ENCODE peak calls at places on chromosomes 16 and 17, in ten cellular contexts. One of them, this sample, is unnamed.

GRCh38 chr17:76643553-76644148 is at the start of gene ST6GALNAC1:
- DNase-seq in BJ: no peak
- DNase-seq in fibroblast of the aortic adventitia: no peak
- DNase-seq in psoas muscle: no peak
- DNase-seq in omental fat pad: no peak
- DNase-seq in astrocyte of the spinal cord: no peak
- DNase-seq in RWPE1: no peak
- DNase-seq in PC-9: peak
- DNase-seq in GM13977: no peak
- DNase-seq in dorsolateral prefrontal cortex: no peak
- DNase-seq in this sample: no peak

GRCh38 chr17:57943645-57944044 is 11.6 kb downstream of the CUEDC1 start:
- DNase-seq in BJ: no peak
- DNase-seq in fibroblast of the aortic adventitia: no peak
- DNase-seq in psoas muscle: no peak
- DNase-seq in omental fat pad: no peak
- DNase-seq in astrocyte of the spinal cord: no peak
- DNase-seq in RWPE1: no peak
- DNase-seq in PC-9: no peak
- DNase-seq in GM13977: no peak
- DNase-seq in dorsolateral prefrontal cortex: no peak
- DNase-seq in this sample: no peak

GRCh38 chr17:41793749-41794602 is 7.5 kb upstream of the JUP start:
- DNase-seq in BJ: no peak
- DNase-seq in fibroblast of the aortic adventitia: no peak
- DNase-seq in psoas muscle: no peak
- DNase-seq in omental fat pad: no peak
- DNase-seq in astrocyte of the spinal cord: no peak
- DNase-seq in RWPE1: no peak
- DNase-seq in PC-9: no peak
- DNase-seq in GM13977: no peak
- DNase-seq in dorsolateral prefrontal cortex: no peak
- DNase-seq in this sample: no peak

GRCh38 chr16:73125860-73126259 is 77.9 kb upstream of the ZFHX3 start:
- DNase-seq in BJ: peak
- DNase-seq in fibroblast of the aortic adventitia: peak
- DNase-seq in psoas muscle: no peak
- DNase-seq in omental fat pad: no peak
- DNase-seq in astrocyte of the spinal cord: peak
- DNase-seq in RWPE1: peak
- DNase-seq in PC-9: no peak
- DNase-seq in GM13977: no peak
- DNase-seq in dorsolateral prefrontal cortex: no peak
- DNase-seq in this sample: peak

GRCh38 chr17:59829217-59830006 is 63.3 kb downstream of the TUBD1 start:
- DNase-seq in BJ: peak
- DNase-seq in fibroblast of the aortic adventitia: peak
- DNase-seq in psoas muscle: no peak
- DNase-seq in omental fat pad: no peak
- DNase-seq in astrocyte of the spinal cord: peak
- DNase-seq in RWPE1: peak
- DNase-seq in PC-9: peak
- DNase-seq in GM13977: peak
- DNase-seq in dorsolateral prefrontal cortex: no peak
- DNase-seq in this sample: peak

GRCh38 chr16:11160676-11161115 is 95.3 kb downstream of the SOCS1 start:
- DNase-seq in BJ: no peak
- DNase-seq in fibroblast of the aortic adventitia: no peak
- DNase-seq in psoas muscle: no peak
- DNase-seq in omental fat pad: no peak
- DNase-seq in astrocyte of the spinal cord: no peak
- DNase-seq in RWPE1: no peak
- DNase-seq in PC-9: no peak
- DNase-seq in GM13977: no peak
- DNase-seq in dorsolateral prefrontal cortex: no peak
- DNase-seq in this sample: no peak

GRCh38 chr16:66911112-66911511 is 7.6 kb downstream of the CDH16 start:
- DNase-seq in BJ: no peak
- DNase-seq in fibroblast of the aortic adventitia: no peak
- DNase-seq in psoas muscle: no peak
- DNase-seq in omental fat pad: no peak
- DNase-seq in astrocyte of the spinal cord: no peak
- DNase-seq in RWPE1: peak
- DNase-seq in PC-9: peak
- DNase-seq in GM13977: no peak
- DNase-seq in dorsolateral prefrontal cortex: no peak
- DNase-seq in this sample: no peak

GRCh38 chr17:77286641-77287431 is 146.1 kb downstream of the SEC14L1 start:
- DNase-seq in BJ: no peak
- DNase-seq in fibroblast of the aortic adventitia: no peak
- DNase-seq in psoas muscle: peak
- DNase-seq in omental fat pad: no peak
- DNase-seq in astrocyte of the spinal cord: peak
- DNase-seq in RWPE1: peak
- DNase-seq in PC-9: peak
- DNase-seq in GM13977: no peak
- DNase-seq in dorsolateral prefrontal cortex: no peak
- DNase-seq in this sample: peak

GRCh38 chr17:62671553-62671952 is 44.1 kb downstream of the MRC2 start:
- DNase-seq in BJ: no peak
- DNase-seq in fibroblast of the aortic adventitia: peak
- DNase-seq in psoas muscle: no peak
- DNase-seq in omental fat pad: no peak
- DNase-seq in astrocyte of the spinal cord: no peak
- DNase-seq in RWPE1: peak
- DNase-seq in PC-9: peak
- DNase-seq in GM13977: no peak
- DNase-seq in dorsolateral prefrontal cortex: no peak
- DNase-seq in this sample: no peak

GRCh38 chr16:67723940-67724339 is 4.8 kb upstream of the GFOD2 start:
- DNase-seq in BJ: no peak
- DNase-seq in fibroblast of the aortic adventitia: no peak
- DNase-seq in psoas muscle: no peak
- DNase-seq in omental fat pad: no peak
- DNase-seq in astrocyte of the spinal cord: no peak
- DNase-seq in RWPE1: no peak
- DNase-seq in PC-9: no peak
- DNase-seq in GM13977: no peak
- DNase-seq in dorsolateral prefrontal cortex: no peak
- DNase-seq in this sample: no peak

DNA sequence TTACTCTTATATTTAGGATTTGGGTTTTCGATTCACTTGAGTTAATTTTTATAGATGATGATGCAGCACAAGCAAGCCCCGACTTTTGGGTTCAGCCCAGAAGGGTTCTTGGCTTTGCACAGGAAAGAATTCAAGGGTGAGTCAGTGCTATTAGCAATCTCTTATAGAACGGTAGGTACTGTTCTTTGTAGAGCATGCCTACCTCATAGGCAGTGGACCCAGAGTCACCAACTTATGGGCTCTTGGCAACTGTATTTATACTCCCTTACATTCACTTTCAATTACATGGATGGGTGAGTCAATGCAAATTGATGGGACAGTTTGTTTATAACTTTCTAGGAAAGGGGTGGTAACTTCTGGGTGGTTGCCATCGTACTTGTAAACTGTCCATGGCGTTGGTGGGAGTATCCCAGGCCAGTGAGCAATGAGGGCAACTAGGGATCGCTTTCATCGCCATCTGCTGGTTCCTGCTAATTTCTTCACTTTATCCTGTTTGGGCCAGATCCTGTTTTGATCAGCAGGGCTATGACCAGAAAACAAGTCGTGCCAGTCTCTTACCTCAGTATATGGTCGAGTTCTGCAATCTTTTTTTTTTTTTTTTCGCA is 362.6 kb downstream of the CNTNAP4 start:
- DNase-seq in BJ: no peak
- DNase-seq in fibroblast of the aortic adventitia: peak
- DNase-seq in psoas muscle: no peak
- DNase-seq in omental fat pad: no peak
- DNase-seq in astrocyte of the spinal cord: peak
- DNase-seq in RWPE1: peak
- DNase-seq in PC-9: no peak
- DNase-seq in GM13977: no peak
- DNase-seq in dorsolateral prefrontal cortex: no peak
- DNase-seq in this sample: no peak
- TF ChIP-seq CTCF in BJ: no peak
- TF ChIP-seq CTCF in fibroblast of the aortic adventitia: peak
- TF ChIP-seq CTCF in psoas muscle: no peak
- TF ChIP-seq CTCF in omental fat pad: no peak
- TF ChIP-seq CTCF in astrocyte of the spinal cord: peak
- TF ChIP-seq CTCF in RWPE1: no peak
- TF ChIP-seq CTCF in PC-9: peak
- TF ChIP-seq CTCF in GM13977: peak
- TF ChIP-seq CTCF in dorsolateral prefrontal cortex: no peak
- TF ChIP-seq CTCF in this sample: peak

DNA sequence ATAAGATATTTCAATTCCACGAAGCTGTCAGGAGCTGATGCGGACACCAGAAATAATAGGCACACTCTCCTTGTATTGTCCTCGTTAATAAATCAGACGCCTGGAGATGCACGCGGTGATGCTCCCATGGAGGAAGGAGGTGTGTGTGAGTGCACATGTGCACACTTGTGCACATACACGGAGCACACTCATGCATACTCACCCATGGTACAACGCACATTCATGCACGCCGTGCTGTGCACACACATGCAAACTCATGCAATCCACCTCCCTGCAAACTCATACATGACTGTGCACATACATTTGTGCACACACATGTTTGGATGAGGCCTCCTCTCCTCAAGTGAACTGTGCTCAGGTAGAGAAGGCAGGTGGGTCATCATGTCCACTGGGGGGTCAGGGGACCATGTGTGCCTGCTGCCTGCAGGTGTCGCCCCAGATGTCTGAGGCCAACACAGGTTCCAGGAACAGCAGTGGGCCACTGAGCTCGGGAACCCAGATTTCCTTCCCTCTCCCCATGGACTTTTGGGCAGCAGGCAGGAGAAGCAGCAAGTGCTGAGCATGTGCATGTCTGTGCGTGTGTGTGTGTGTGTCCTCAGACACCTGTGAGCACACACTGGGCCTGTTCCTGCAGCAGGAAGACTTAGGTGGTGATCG is 165.3 kb downstream of the SDK2 start:
- DNase-seq in BJ: no peak
- DNase-seq in fibroblast of the aortic adventitia: no peak
- DNase-seq in psoas muscle: no peak
- DNase-seq in omental fat pad: no peak
- DNase-seq in astrocyte of the spinal cord: no peak
- DNase-seq in RWPE1: no peak
- DNase-seq in PC-9: no peak
- DNase-seq in GM13977: no peak
- DNase-seq in dorsolateral prefrontal cortex: no peak
- DNase-seq in this sample: no peak
- TF ChIP-seq CTCF in BJ: no peak
- TF ChIP-seq CTCF in fibroblast of the aortic adventitia: no peak
- TF ChIP-seq CTCF in psoas muscle: no peak
- TF ChIP-seq CTCF in omental fat pad: no peak
- TF ChIP-seq CTCF in astrocyte of the spinal cord: no peak
- TF ChIP-seq CTCF in RWPE1: no peak
- TF ChIP-seq CTCF in PC-9: peak
- TF ChIP-seq CTCF in GM13977: peak
- TF ChIP-seq CTCF in dorsolateral prefrontal cortex: no peak
- TF ChIP-seq CTCF in this sample: no peak

GRCh38 chr17:79913896-79914812 is 74.9 kb upstream of the CBX4 start:
- DNase-seq in BJ: no peak
- DNase-seq in fibroblast of the aortic adventitia: no peak
- DNase-seq in psoas muscle: peak
- DNase-seq in omental fat pad: no peak
- DNase-seq in astrocyte of the spinal cord: no peak
- DNase-seq in RWPE1: no peak
- DNase-seq in PC-9: no peak
- DNase-seq in GM13977: no peak
- DNase-seq in dorsolateral prefrontal cortex: no peak
- DNase-seq in this sample: no peak

GRCh38 chr17:79916991-79917901 is 78.0 kb upstream of the CBX4 start:
- DNase-seq in BJ: no peak
- DNase-seq in fibroblast of the aortic adventitia: no peak
- DNase-seq in psoas muscle: no peak
- DNase-seq in omental fat pad: no peak
- DNase-seq in astrocyte of the spinal cord: no peak
- DNase-seq in RWPE1: no peak
- DNase-seq in PC-9: no peak
- DNase-seq in GM13977: no peak
- DNase-seq in dorsolateral prefrontal cortex: no peak
- DNase-seq in this sample: no peak

GRCh38 chr17:79914813-79915740 is 75.8 kb upstream of the CBX4 start:
- DNase-seq in BJ: no peak
- DNase-seq in fibroblast of the aortic adventitia: no peak
- DNase-seq in psoas muscle: peak
- DNase-seq in omental fat pad: no peak
- DNase-seq in astrocyte of the spinal cord: no peak
- DNase-seq in RWPE1: no peak
- DNase-seq in PC-9: no peak
- DNase-seq in GM13977: no peak
- DNase-seq in dorsolateral prefrontal cortex: no peak
- DNase-seq in this sample: no peak

GRCh38 chr17:79916506-79916905 is 77.3 kb upstream of the CBX4 start:
- DNase-seq in BJ: no peak
- DNase-seq in fibroblast of the aortic adventitia: no peak
- DNase-seq in psoas muscle: no peak
- DNase-seq in omental fat pad: no peak
- DNase-seq in astrocyte of the spinal cord: no peak
- DNase-seq in RWPE1: no peak
- DNase-seq in PC-9: no peak
- DNase-seq in GM13977: no peak
- DNase-seq in dorsolateral prefrontal cortex: no peak
- DNase-seq in this sample: no peak

DNA sequence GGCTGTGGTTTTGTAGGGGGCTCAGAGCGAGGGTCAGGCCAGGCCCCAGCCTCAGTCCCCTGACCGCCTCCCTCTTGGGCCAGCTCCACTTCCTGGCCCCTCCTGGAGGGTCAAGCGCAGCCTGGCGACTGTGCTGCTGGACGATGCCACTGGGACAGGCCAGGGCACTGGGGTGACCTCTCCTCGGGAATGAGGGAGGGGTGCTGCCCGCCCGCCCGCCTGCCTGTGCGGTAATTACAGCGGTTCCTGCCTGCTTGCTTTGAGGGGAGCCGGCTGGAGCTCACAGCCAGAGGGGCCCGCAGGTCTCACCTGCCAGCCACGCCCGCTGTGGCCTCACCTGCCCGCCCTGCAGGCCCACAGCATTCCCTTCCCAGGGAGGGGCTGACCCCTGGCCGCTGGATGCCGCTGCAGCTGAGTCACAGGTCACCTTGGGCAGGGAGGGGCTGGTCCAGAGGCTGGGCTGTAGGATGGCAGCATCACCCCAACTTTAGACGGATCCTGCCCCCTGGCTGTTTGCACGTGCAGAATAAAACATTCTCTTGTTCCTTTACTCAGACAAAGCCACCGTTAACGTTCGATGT is 76.7 kb upstream of the CBX4 start:
- DNase-seq in BJ: no peak
- DNase-seq in fibroblast of the aortic adventitia: peak
- DNase-seq in psoas muscle: peak
- DNase-seq in omental fat pad: no peak
- DNase-seq in astrocyte of the spinal cord: no peak
- DNase-seq in RWPE1: peak
- DNase-seq in PC-9: peak
- DNase-seq in GM13977: no peak
- DNase-seq in dorsolateral prefrontal cortex: no peak
- DNase-seq in this sample: no peak
- TF ChIP-seq CTCF in BJ: peak
- TF ChIP-seq CTCF in fibroblast of the aortic adventitia: peak
- TF ChIP-seq CTCF in psoas muscle: peak
- TF ChIP-seq CTCF in omental fat pad: no peak
- TF ChIP-seq CTCF in astrocyte of the spinal cord: peak
- TF ChIP-seq CTCF in RWPE1: no peak
- TF ChIP-seq CTCF in PC-9: peak
- TF ChIP-seq CTCF in GM13977: no peak
- TF ChIP-seq CTCF in dorsolateral prefrontal cortex: peak
- TF ChIP-seq CTCF in this sample: peak

GRCh38 chr17:50841949-50842354 is 6.6 kb downstream of the WFIKKN2 start:
- DNase-seq in BJ: no peak
- DNase-seq in fibroblast of the aortic adventitia: peak
- DNase-seq in psoas muscle: peak
- DNase-seq in omental fat pad: peak
- DNase-seq in astrocyte of the spinal cord: peak
- DNase-seq in RWPE1: peak
- DNase-seq in PC-9: peak
- DNase-seq in GM13977: peak
- DNase-seq in dorsolateral prefrontal cortex: no peak
- DNase-seq in this sample: peak
- TF ChIP-seq CTCF in BJ: peak
- TF ChIP-seq CTCF in fibroblast of the aortic adventitia: peak
- TF ChIP-seq CTCF in psoas muscle: peak
- TF ChIP-seq CTCF in omental fat pad: peak
- TF ChIP-seq CTCF in astrocyte of the spinal cord: peak
- TF ChIP-seq CTCF in RWPE1: peak
- TF ChIP-seq CTCF in PC-9: peak
- TF ChIP-seq CTCF in GM13977: peak
- TF ChIP-seq CTCF in dorsolateral prefrontal cortex: peak
- TF ChIP-seq CTCF in this sample: peak